ENCODE peak calls at places on chromosomes 6 and 20, in ten cellular contexts. T is pancreas; X is hepatocyte; A is PC-3; H is mucosa of descending colon; M is IMR-90; J is H9; Q is adrenal gland; L is uterus; E is CD8-positive, alpha-beta T cell. F is an unnamed sample. For H3K4me1, the result is how much of the 10 kb centered on the place peaks cover.

GRCh38 chr20:22762576-22763256 is 178.3 kb upstream of the FOXA2 start:
- DNase-seq in X (no peak), J (no peak), M (no peak), T (no peak), L (no peak), A (no peak), H (no peak), E (no peak), Q (no peak), F (no peak)

GRCh38 chr20:10185741-10186558 is 32.7 kb upstream of the SNAP25 start:
- DNase-seq in A (peak), Q (no peak), X (peak), J (no peak), L (no peak), E (no peak), T (peak), M (no peak), H (no peak), F (no peak)

GRCh38 chr6:98836025-98836961 is 1.9 kb downstream of the POU3F2 start:
- DNase-seq in L (no peak), H (no peak), M (no peak), E (no peak), A (no peak), T (peak), Q (no peak), J (no peak), X (no peak), F (no peak)

GRCh38 chr20:18588554-18589043 is 745 bp downstream of the DTD1 start:
- DNase-seq in J (peak), T (no peak), H (no peak), Q (no peak), L (no peak), E (no peak), X (no peak), M (no peak), A (no peak), F (no peak)

GRCh38 chr6:14065350-14065749 is 52.2 kb upstream of the CD83 start:
- DNase-seq in E (no peak), L (no peak), Q (no peak), T (no peak), X (no peak), A (no peak), H (no peak), J (no peak), M (no peak), F (no peak)

GRCh38 chr6:128057541-128058335 is 156.9 kb upstream of the THEMIS start:
- DNase-seq in X (no peak), J (no peak), L (no peak), M (peak), T (no peak), H (no peak), Q (no peak), A (no peak), E (no peak), F (no peak)

GRCh38 chr6:55636406-55637102 is 57.6 kb upstream of the HMGCLL1 start:
- DNase-seq in L (no peak), H (no peak), M (peak), A (peak), E (no peak), J (no peak), Q (no peak), X (peak), T (no peak), F (no peak)

GRCh38 chr6:147204843-147205311 is 660 bp downstream of the STXBP5 start:
- DNase-seq in J (no peak), H (no peak), L (no peak), T (no peak), X (no peak), A (peak), E (no peak), M (peak), Q (no peak), F (no peak)

GRCh38 chr6:13328875-13329183 is 492 bp upstream of the TBC1D7 start:
- DNase-seq in A (no peak), E (no peak), L (no peak), H (no peak), X (no peak), Q (no peak), M (no peak), T (no peak), J (no peak), F (no peak)

GRCh38 chr6:3280091-3280490 is 21.3 kb downstream of the PSMG4 start:
- DNase-seq in A (no peak), L (peak), J (no peak), T (no peak), Q (no peak), E (no peak), H (no peak), M (no peak), X (no peak), F (no peak)

GRCh38 chr20:6698056-6698455 is 69.4 kb upstream of the BMP2 start:
- DNase-seq in Q (no peak), A (peak), X (peak), J (peak), H (no peak), L (no peak), T (no peak), E (no peak), M (no peak), F (no peak)

GRCh38 chr6:44104661-44105060 is 22.6 kb downstream of the MRPL14 start:
- DNase-seq in M (no peak), E (no peak), A (no peak), X (no peak), J (no peak), H (no peak), L (peak), T (no peak), Q (peak), F (no peak)

GRCh38 chr6:43983632-43984031 is 143.6 kb downstream of the MRPL14 start:
- DNase-seq in A (no peak), J (no peak), X (no peak), L (no peak), T (peak), H (no peak), Q (no peak), M (no peak), E (no peak), F (no peak)

GRCh38 chr20:48813930-48814546 is 13.8 kb downstream of the PREX1 start:
- DNase-seq in X (no peak), M (no peak), L (no peak), E (no peak), T (no peak), H (no peak), J (no peak), Q (no peak), A (no peak), F (no peak)

GRCh38 chr20:22004946-22005345 is 299.5 kb downstream of the PAX1 start:
- DNase-seq in H (no peak), L (no peak), A (no peak), E (no peak), X (no peak), M (no peak), Q (no peak), T (no peak), J (no peak), F (no peak)

GRCh38 chr6:137904822-137905617 is 38.0 kb downstream of the TNFAIP3 start:
- DNase-seq in J (no peak), E (peak), A (no peak), M (no peak), L (no peak), Q (no peak), H (no peak), X (no peak), T (no peak), F (no peak)

GRCh38 chr6:25456249-25456648 is 177.1 kb downstream of the CARMIL1 start:
- DNase-seq in L (no peak), H (no peak), M (no peak), J (no peak), Q (no peak), E (no peak), T (no peak), A (no peak), X (no peak), F (no peak)

GRCh38 chr6:152671146-152671545 is 26.6 kb upstream of the MYCT1 start:
- DNase-seq in A (no peak), T (no peak), M (peak), J (no peak), H (no peak), E (no peak), X (no peak), Q (no peak), L (no peak), F (no peak)

GRCh38 chr6:122696853-122697252 is 82.7 kb upstream of the FABP7 start:
- DNase-seq in A (peak), M (peak), E (no peak), Q (no peak), X (peak), H (no peak), L (no peak), T (no peak), J (no peak), F (no peak)

GRCh38 chr20:62642666-62643520 is 590 bp downstream of the SLCO4A1 start:
- DNase-seq in Q (no peak), H (peak), X (no peak), A (peak), J (peak), M (peak), E (no peak), L (no peak), T (no peak), F (no peak)

GRCh38 chr20:15297059-15297875 is 959.9 kb upstream of the FLRT3 start:
- DNase-seq in E (no peak), L (no peak), H (no peak), M (no peak), X (peak), J (no peak), T (peak), A (peak), Q (no peak), F (no peak)

GRCh38 chr6:56509031-56509430 is 133.7 kb downstream of the DST start:
- DNase-seq in X (no peak), A (no peak), Q (no peak), M (no peak), E (no peak), L (no peak), J (no peak), T (no peak), H (no peak), F (no peak)

GRCh38 chr6:108686896-108687295 is 126.2 kb downstream of the FOXO3 start:
- DNase-seq in T (no peak), H (no peak), Q (no peak), E (no peak), M (no peak), A (no peak), X (no peak), L (no peak), J (no peak), F (no peak)

GRCh38 chr6:111602481-111603404 is 2.9 kb downstream of the TRAF3IP2 start:
- DNase-seq in J (no peak), A (no peak), L (peak), H (no peak), M (peak), X (peak), E (no peak), Q (peak), T (no peak), F (no peak)
- H3K4me1 ChIP-seq in J (under half), A (under half), L (under half), H (half or more), M (under half), X (half or more), E (under half), Q (under half), T (under half), F (half or more)

GRCh38 chr20:44850883-44851282 is 34.6 kb upstream of the YWHAB start:
- DNase-seq in E (no peak), Q (no peak), H (no peak), T (no peak), X (no peak), L (no peak), A (no peak), M (no peak), J (no peak), F (no peak)

GRCh38 chr20:44848254-44849015 is 37.1 kb upstream of the YWHAB start:
- DNase-seq in X (no peak), A (peak), L (no peak), E (no peak), H (no peak), M (no peak), T (no peak), Q (no peak), J (no peak), F (no peak)

GRCh38 chr20:44851545-44851944 is 34.0 kb upstream of the YWHAB start:
- DNase-seq in X (peak), L (no peak), A (no peak), H (no peak), T (no peak), E (no peak), J (no peak), M (no peak), Q (no peak), F (no peak)

GRCh38 chr20:44850272-44850671 is 35.2 kb upstream of the YWHAB start:
- DNase-seq in M (no peak), T (no peak), L (no peak), A (no peak), J (no peak), X (no peak), E (no peak), Q (no peak), H (no peak), F (no peak)

GRCh38 chr20:44849712-44850111 is 35.8 kb upstream of the YWHAB start:
- DNase-seq in M (no peak), T (no peak), L (no peak), J (no peak), A (no peak), E (no peak), Q (no peak), X (no peak), H (no peak), F (no peak)
- TF ChIP-seq CTCF in M (no peak), T (no peak), L (no peak), J (peak), A (peak), E (no peak), Q (no peak), X (peak), H (no peak), F (no peak)

GRCh38 chr6:15322781-15323536 is 77.1 kb downstream of the JARID2 start:
- DNase-seq in T (no peak), Q (no peak), X (peak), L (no peak), M (peak), H (peak), J (no peak), E (no peak), A (peak), F (no peak)

GRCh38 chr6:15326072-15326614 is 80.3 kb downstream of the JARID2 start:
- DNase-seq in X (no peak), L (no peak), H (no peak), E (no peak), Q (no peak), A (no peak), T (no peak), M (no peak), J (no peak), F (no peak)

GRCh38 chr6:15327271-15327670 is 81.4 kb downstream of the JARID2 start:
- DNase-seq in E (peak), L (no peak), T (no peak), H (no peak), X (no peak), Q (peak), J (no peak), A (peak), M (no peak), F (no peak)

GRCh38 chr6:15324427-15324985 is 78.6 kb downstream of the JARID2 start:
- DNase-seq in L (no peak), M (no peak), J (no peak), T (no peak), A (no peak), X (no peak), H (no peak), E (no peak), Q (no peak), F (no peak)

DNA sequence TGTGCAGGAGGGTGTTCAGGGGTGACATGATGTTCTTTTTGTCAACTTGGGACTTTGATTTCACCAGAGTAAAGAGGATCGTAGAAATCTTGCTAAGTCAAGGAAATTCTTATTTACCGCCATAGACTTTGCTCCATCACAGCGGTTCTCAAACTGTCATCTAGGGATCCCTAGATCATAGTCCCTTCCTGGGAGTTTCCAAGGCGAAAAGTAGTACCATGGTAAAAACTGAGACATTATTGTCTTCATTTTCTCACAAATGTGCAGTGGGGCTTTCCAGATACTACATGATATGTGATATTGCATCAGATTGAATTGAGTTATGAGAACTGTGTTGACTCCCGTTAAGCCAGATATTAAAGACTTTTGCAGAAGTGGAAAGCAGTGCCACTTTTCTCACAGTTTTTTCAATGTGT is 79.7 kb downstream of the JARID2 start:
- DNase-seq in E (no peak), X (no peak), J (no peak), T (no peak), L (no peak), Q (no peak), A (no peak), H (no peak), M (no peak), F (no peak)
- H3K4me1 ChIP-seq in E (half or more), X (under half), J (under half), T (under half), L (under half), Q (under half), A (under half), H (under half), M (under half), F (under half)

GRCh38 chr6:683742-684440 is 9.0 kb downstream of the EXOC2 start:
- DNase-seq in M (peak), L (no peak), J (peak), E (no peak), Q (no peak), A (no peak), T (no peak), H (no peak), X (peak), F (no peak)

GRCh38 chr6:680666-681374 is 12.1 kb downstream of the EXOC2 start:
- DNase-seq in M (no peak), X (no peak), T (no peak), L (no peak), A (no peak), H (no peak), Q (no peak), J (no peak), E (no peak), F (no peak)

GRCh38 chr6:689223-689622 is 3.7 kb downstream of the EXOC2 start:
- DNase-seq in T (no peak), L (no peak), A (no peak), H (no peak), J (no peak), Q (no peak), X (no peak), M (no peak), E (no peak), F (no peak)

GRCh38 chr6:684831-685636 is 7.9 kb downstream of the EXOC2 start:
- DNase-seq in T (no peak), E (no peak), M (peak), A (no peak), H (no peak), X (no peak), Q (no peak), L (no peak), J (no peak), F (no peak)

GRCh38 chr6:686528-686927 is 6.4 kb downstream of the EXOC2 start:
- DNase-seq in E (no peak), Q (no peak), T (no peak), A (no peak), X (peak), M (no peak), H (no peak), L (no peak), J (no peak), F (no peak)
- TF ChIP-seq CTCF in E (no peak), Q (no peak), T (no peak), A (peak), X (peak), M (peak), H (no peak), L (no peak), J (peak), F (no peak)

DNA sequence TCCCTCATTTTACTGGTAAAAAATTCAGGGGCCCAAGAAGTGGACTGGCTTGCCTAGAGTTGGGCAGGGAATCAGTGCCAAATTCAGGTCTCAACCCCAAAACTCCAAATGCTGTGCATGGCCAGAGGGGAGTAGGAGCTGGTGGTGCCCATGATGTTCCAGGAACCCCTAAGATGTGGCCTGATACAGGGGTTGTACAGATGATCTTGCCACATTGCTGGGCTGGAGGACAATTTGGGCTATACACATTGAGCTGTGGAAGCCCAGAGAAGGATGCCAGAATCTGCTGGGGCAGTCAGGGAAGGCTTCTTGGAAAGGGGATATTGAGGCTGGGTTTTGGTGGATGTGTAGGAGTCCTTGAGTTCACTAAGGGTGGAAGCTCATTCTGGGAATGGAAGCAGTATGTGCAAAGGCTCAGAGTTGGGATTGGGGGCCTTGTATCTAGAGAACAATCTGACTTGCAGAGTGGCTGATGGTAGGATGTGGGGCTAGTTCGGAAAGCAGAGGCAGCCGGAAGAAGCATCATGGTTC is 38.0 kb upstream of the APCDD1L start:
- DNase-seq in H (no peak), X (no peak), Q (peak), M (no peak), T (no peak), A (no peak), E (no peak), J (peak), L (no peak), F (peak)
- H3K4me1 ChIP-seq in H (under half), X (under half), Q (under half), M (under half), T (under half), A (under half), E (under half), J (under half), L (under half), F (under half)

GRCh38 chr6:132320007-132320406 is 81.3 kb downstream of the MOXD1 start:
- DNase-seq in A (no peak), H (no peak), L (no peak), X (no peak), T (no peak), Q (no peak), J (no peak), M (peak), E (no peak), F (no peak)

GRCh38 chr6:132316970-132317369 is 84.3 kb downstream of the MOXD1 start:
- DNase-seq in M (no peak), T (no peak), L (no peak), Q (no peak), X (no peak), H (no peak), J (no peak), A (no peak), E (no peak), F (no peak)

DNA sequence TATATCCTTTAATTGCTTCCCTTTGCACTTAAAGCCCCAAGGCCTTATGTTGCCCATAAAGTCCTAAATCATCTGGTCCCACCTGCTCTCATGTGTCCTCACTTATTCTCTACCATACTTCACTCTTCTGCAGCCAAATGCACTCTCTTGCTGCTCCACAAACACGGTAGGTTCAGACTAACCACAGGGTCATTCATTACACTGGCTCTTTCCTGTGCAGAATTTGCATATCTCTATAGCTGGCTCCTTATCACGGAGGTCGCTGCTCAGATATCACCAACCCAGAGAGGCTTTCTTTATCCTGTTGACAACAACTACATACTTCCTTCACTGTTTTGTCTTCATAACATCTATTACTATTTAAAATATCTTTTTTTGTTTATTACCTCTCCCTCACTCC is 86.8 kb downstream of the MOXD1 start:
- DNase-seq in T (no peak), E (no peak), X (no peak), H (no peak), J (no peak), L (no peak), A (no peak), M (no peak), Q (no peak), F (no peak)
- TF ChIP-seq CTCF in T (no peak), E (no peak), X (no peak), H (no peak), J (no peak), L (no peak), A (no peak), M (no peak), Q (no peak), F (no peak)

DNA sequence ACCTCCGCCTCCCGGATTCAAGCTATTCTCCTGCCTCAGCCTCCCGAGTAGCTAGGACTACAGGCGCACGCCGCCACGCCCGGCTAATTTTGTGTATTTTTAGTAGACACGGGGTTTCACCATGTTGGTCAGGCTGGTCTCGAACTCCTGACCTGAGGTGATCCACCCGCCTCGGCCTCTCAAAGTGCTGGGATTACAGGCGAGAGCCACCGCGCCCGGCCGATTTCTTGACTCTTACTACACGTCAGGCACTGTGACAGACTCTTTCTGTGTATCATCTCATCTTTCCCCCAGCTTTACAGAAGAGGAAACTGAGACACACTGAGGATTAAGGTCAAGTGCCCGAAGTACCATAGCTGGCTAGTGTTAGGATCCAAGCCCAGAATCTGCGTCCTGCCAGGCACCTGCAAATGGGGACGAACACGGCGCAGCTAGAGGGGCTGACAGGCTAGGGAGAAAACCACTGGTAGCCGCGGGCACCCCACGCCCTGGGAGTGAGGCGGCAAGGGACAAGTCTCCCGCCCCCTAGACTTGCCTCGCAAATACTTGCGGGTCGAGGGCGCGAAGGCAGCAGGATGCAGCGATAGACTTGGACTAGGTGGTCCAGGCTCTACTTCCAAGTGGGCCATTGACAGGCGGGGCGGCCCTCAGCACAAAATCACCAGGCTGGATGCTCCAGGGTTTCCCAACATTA is 1.1 kb upstream of the TAF8 start:
- DNase-seq in M (no peak), L (peak), E (no peak), A (no peak), Q (peak), J (no peak), H (peak), T (peak), X (no peak), F (no peak)
- H3K4me1 ChIP-seq in M (under half), L (under half), E (under half), A (under half), Q (under half), J (under half), H (under half), T (under half), X (under half), F (half or more)